ENCODE peak calls at places on chromosomes 7 and 10, in seven cellular contexts. K is progenitor cell of endocrine pancreas, N is NCI-H1105, I is Calu3, Y is NCI-H1092 treated with DMSO at 0.1 percent for 48 hours, C is AG04449, O is dorsolateral prefrontal cortex. J is an unnamed sample.
A peak's percentile ranks its signal among the peaks of the same experiment; 100 is the strongest.

GRCh38 chr7:91264083-91264923 is at the start of gene FZD1:
- DNase-seq in I (peak; percentile 91), C (peak; percentile 93), O (peak; percentile 93), N (peak; percentile 97), K (peak; percentile 96), Y (peak; percentile 99), J (peak; percentile 99)

GRCh38 chr10:106508920-106509319 is 655.6 kb downstream of the SORCS1 start:
- DNase-seq in C (no peak), O (no peak), K (no peak), I (no peak), N (no peak), Y (no peak), J (no peak)

GRCh38 chr7:11587048-11587447 is 244.9 kb downstream of the THSD7A start:
- DNase-seq in I (no peak), N (no peak), K (no peak), Y (no peak), C (no peak), O (no peak), J (no peak)

GRCh38 chr7:36810476-36810875 is 86.2 kb upstream of the AOAH start:
- DNase-seq in K (no peak), O (no peak), N (no peak), C (no peak), I (no peak), Y (no peak), J (peak; percentile 92)

GRCh38 chr7:100221767-100222444 is 2.2 kb downstream of the PVRIG start:
- DNase-seq in I (no peak), Y (no peak), O (no peak), C (no peak), N (no peak), K (no peak), J (no peak)

GRCh38 chr10:31479752-31480151 is 160.7 kb downstream of the ZEB1 start:
- DNase-seq in O (no peak), N (no peak), K (no peak), Y (no peak), C (no peak), I (no peak), J (no peak)

GRCh38 chr7:1290262-1291039 is 57.8 kb downstream of the UNCX start:
- DNase-seq in C (no peak), Y (peak; percentile 70), I (peak; percentile 56), N (peak; percentile 83), K (no peak), O (peak; percentile 75), J (peak; percentile 88)

GRCh38 chr10:91668935-91669334 is 36.1 kb upstream of the PPP1R3C start:
- DNase-seq in Y (no peak), C (no peak), I (no peak), N (no peak), O (no peak), K (no peak), J (no peak)

GRCh38 chr7:93117327-93117726 is 452 bp downstream of the SAMD9 start:
- DNase-seq in Y (no peak), C (no peak), K (no peak), I (peak; percentile 8), O (no peak), N (no peak), J (peak; percentile 66)

GRCh38 chr7:30146127-30146612 is 11.4 kb downstream of the MTURN start:
- DNase-seq in I (no peak), O (peak; percentile 80), C (no peak), Y (peak; percentile 46), N (no peak), K (no peak), J (peak; percentile 75)

GRCh38 chr7:618539-619355 is 99.1 kb upstream of the PDGFA start:
- DNase-seq in O (no peak), C (no peak), I (no peak), N (no peak), K (no peak), Y (no peak), J (no peak)